ENCODE peak calls at places on chromosomes 7 and 10, in ten cellular contexts. J is central memory CD4-positive, alpha-beta T cell; P is stimulated activated CD8-positive, alpha-beta memory T cell treated with anti-CD3 and anti-CD28 coated beads, Interleukin-15, amount 100 ng/mL, for 24 hours; C is GM12865; B is AG04449; W is amygdala; H is WTC11; S is NCI-H1105 treated with DMSO at 0.1 percent for 48 hours; T is activated naive CD8-positive, alpha-beta T cell treated with anti-CD3 and anti-CD28 coated beads for 36 hours; O is body of pancreas. U is an unnamed sample.

GRCh38 chr7:123598657-123599056 is 3.0 kb upstream of the ASB15 start:
- DNase-seq in J (no peak), P (no peak), C (no peak), B (no peak), W (no peak), H (no peak), S (no peak), T (no peak), O (no peak), U (no peak)

GRCh38 chr10:75972494-75973276 is 541.3 kb downstream of the LRMDA start:
- DNase-seq in J (no peak), P (no peak), C (no peak), B (no peak), W (no peak), H (no peak), S (peak; percentile 72), T (no peak), O (no peak), U (no peak)

GRCh38 chr7:81167934-81168333 is 249.1 kb upstream of the SEMA3C start:
- DNase-seq in J (no peak), P (no peak), C (no peak), B (no peak), W (no peak), H (no peak), S (no peak), T (no peak), O (no peak), U (no peak)

GRCh38 chr10:89120931-89121907 is 85.9 kb downstream of the CH25H start:
- DNase-seq in J (no peak), P (no peak), C (peak; percentile 3), B (no peak), W (no peak), H (no peak), S (no peak), T (no peak), O (no peak), U (no peak)

GRCh38 chr10:32131388-32131787 is 75.2 kb upstream of the KIF5B start:
- DNase-seq in J (no peak), P (no peak), C (no peak), B (no peak), W (no peak), H (no peak), S (no peak), T (no peak), O (no peak), U (no peak)

GRCh38 chr7:143407296-143408246 is 1.1 kb downstream of the EPHA1 start:
- DNase-seq in J (peak; percentile 67), P (no peak), C (no peak), B (no peak), W (no peak), H (no peak), S (no peak), T (peak; percentile 42), O (no peak), U (no peak)

GRCh38 chr7:149882264-149883048 is 8.7 kb downstream of the ATP6V0E2 start:
- DNase-seq in J (no peak), P (no peak), C (no peak), B (no peak), W (peak; percentile 83), H (no peak), S (no peak), T (no peak), O (no peak), U (no peak)

GRCh38 chr7:70400829-70401380 is 731.0 kb upstream of the GALNT17 start:
- DNase-seq in J (no peak), P (no peak), C (no peak), B (no peak), W (no peak), H (no peak), S (no peak), T (no peak), O (no peak), U (no peak)

GRCh38 chr7:151705744-151706567 is 171.0 kb downstream of the PRKAG2 start:
- DNase-seq in J (no peak), P (no peak), C (peak; percentile 33), B (no peak), W (peak; percentile 37), H (peak; percentile 49), S (peak; percentile 38), T (peak; percentile 27), O (no peak), U (no peak)

GRCh38 chr7:130409067-130409721 is 28.9 kb downstream of the CPA1 start:
- DNase-seq in J (no peak), P (no peak), C (no peak), B (no peak), W (no peak), H (no peak), S (peak; percentile 43), T (no peak), O (no peak), U (no peak)